ENCODE peak calls at places on chromosomes 4 and X, in seven cellular contexts. One of them, this sample, is unnamed.

GRCh38 chr4:181877329-181877848 is 365.8 kb upstream of the TENM3 start:
- DNase-seq in GM19239: no peak
- DNase-seq in Right ventricle myocardium inferior: no peak
- DNase-seq in C1 segment of cervical spinal cord: no peak
- DNase-seq in CD4-positive, CD25-positive, alpha-beta regulatory T cell: no peak
- DNase-seq in adipocyte: peak
- DNase-seq in GM04504: no peak
- DNase-seq in this sample: no peak

GRCh38 chrX:18652636-18653035 is 19.3 kb downstream of the RS1 start:
- DNase-seq in GM19239: no peak
- DNase-seq in Right ventricle myocardium inferior: no peak
- DNase-seq in C1 segment of cervical spinal cord: no peak
- DNase-seq in CD4-positive, CD25-positive, alpha-beta regulatory T cell: no peak
- DNase-seq in adipocyte: no peak
- DNase-seq in GM04504: no peak
- DNase-seq in this sample: no peak

GRCh38 chrX:71910526-71911022 is at the start of gene NHSL2:
- DNase-seq in GM19239: no peak
- DNase-seq in Right ventricle myocardium inferior: no peak
- DNase-seq in C1 segment of cervical spinal cord: no peak
- DNase-seq in CD4-positive, CD25-positive, alpha-beta regulatory T cell: no peak
- DNase-seq in adipocyte: peak
- DNase-seq in GM04504: no peak
- DNase-seq in this sample: no peak

GRCh38 chrX:10173331-10173900 is 16.6 kb downstream of the CLCN4 start:
- DNase-seq in GM19239: no peak
- DNase-seq in Right ventricle myocardium inferior: no peak
- DNase-seq in C1 segment of cervical spinal cord: peak
- DNase-seq in CD4-positive, CD25-positive, alpha-beta regulatory T cell: no peak
- DNase-seq in adipocyte: peak
- DNase-seq in GM04504: peak
- DNase-seq in this sample: no peak

GRCh38 chrX:21926527-21927278 is 13.8 kb upstream of the SMS start:
- DNase-seq in GM19239: no peak
- DNase-seq in Right ventricle myocardium inferior: no peak
- DNase-seq in C1 segment of cervical spinal cord: no peak
- DNase-seq in CD4-positive, CD25-positive, alpha-beta regulatory T cell: peak
- DNase-seq in adipocyte: peak
- DNase-seq in GM04504: peak
- DNase-seq in this sample: no peak

GRCh38 chr4:110516106-110516922 is 40.4 kb downstream of the ENPEP start:
- DNase-seq in GM19239: peak
- DNase-seq in Right ventricle myocardium inferior: no peak
- DNase-seq in C1 segment of cervical spinal cord: peak
- DNase-seq in CD4-positive, CD25-positive, alpha-beta regulatory T cell: peak
- DNase-seq in adipocyte: peak
- DNase-seq in GM04504: peak
- DNase-seq in this sample: no peak

GRCh38 chr4:155772459-155773195 is 13.8 kb downstream of the GUCY1B1 start:
- DNase-seq in GM19239: no peak
- DNase-seq in Right ventricle myocardium inferior: no peak
- DNase-seq in C1 segment of cervical spinal cord: no peak
- DNase-seq in CD4-positive, CD25-positive, alpha-beta regulatory T cell: no peak
- DNase-seq in adipocyte: peak
- DNase-seq in GM04504: no peak
- DNase-seq in this sample: no peak

GRCh38 chr4:141686146-141686775 is 49.9 kb downstream of the IL15 start:
- DNase-seq in GM19239: no peak
- DNase-seq in Right ventricle myocardium inferior: no peak
- DNase-seq in C1 segment of cervical spinal cord: no peak
- DNase-seq in CD4-positive, CD25-positive, alpha-beta regulatory T cell: no peak
- DNase-seq in adipocyte: no peak
- DNase-seq in GM04504: no peak
- DNase-seq in this sample: no peak

GRCh38 chrX:85108165-85108564 is 104.5 kb downstream of the APOOL start:
- DNase-seq in GM19239: no peak
- DNase-seq in Right ventricle myocardium inferior: no peak
- DNase-seq in C1 segment of cervical spinal cord: no peak
- DNase-seq in CD4-positive, CD25-positive, alpha-beta regulatory T cell: no peak
- DNase-seq in adipocyte: no peak
- DNase-seq in GM04504: no peak
- DNase-seq in this sample: no peak

GRCh38 chrX:151042852-151043251 is 59.7 kb downstream of the HMGB3 start:
- DNase-seq in GM19239: no peak
- DNase-seq in Right ventricle myocardium inferior: no peak
- DNase-seq in C1 segment of cervical spinal cord: no peak
- DNase-seq in CD4-positive, CD25-positive, alpha-beta regulatory T cell: no peak
- DNase-seq in adipocyte: no peak
- DNase-seq in GM04504: no peak
- DNase-seq in this sample: no peak

GRCh38 chrX:137187540-137187939 is 153.7 kb upstream of the GPR101 start:
- DNase-seq in GM19239: no peak
- DNase-seq in Right ventricle myocardium inferior: no peak
- DNase-seq in C1 segment of cervical spinal cord: no peak
- DNase-seq in CD4-positive, CD25-positive, alpha-beta regulatory T cell: no peak
- DNase-seq in adipocyte: no peak
- DNase-seq in GM04504: no peak
- DNase-seq in this sample: no peak